ENCODE peak calls at places on chromosomes 1 and 21, in six cellular contexts. R, I, N, H, T and W are unnamed samples.

GRCh38 chr1:111603979-111604378 is 15.6 kb upstream of the RAP1A start:
- DNase-seq in R (no peak), I (no peak), N (no peak), H (no peak), T (no peak), W (no peak)

GRCh38 chr1:207502726-207503125 is 6.8 kb downstream of the CR1 start:
- DNase-seq in R (no peak), I (no peak), N (no peak), H (no peak), T (no peak), W (no peak)

GRCh38 chr1:172820759-172821158 is 161.9 kb downstream of the FASLG start:
- DNase-seq in R (no peak), I (no peak), N (no peak), H (no peak), T (no peak), W (no peak)

GRCh38 chr21:45819478-45820170 is 161.9 kb upstream of the COL6A1 start:
- DNase-seq in R (peak), I (no peak), N (no peak), H (no peak), T (no peak), W (no peak)

GRCh38 chr1:155038602-155039307 is 5.1 kb downstream of the DCST1 start:
- DNase-seq in R (no peak), I (no peak), N (no peak), H (no peak), T (no peak), W (no peak)

GRCh38 chr21:39182016-39182415 is 1.2 kb downstream of the PSMG1 start:
- DNase-seq in R (peak), I (no peak), N (no peak), H (no peak), T (no peak), W (no peak)

GRCh38 chr1:92538413-92539061 is 51.8 kb upstream of the GFI1 start:
- DNase-seq in R (no peak), I (no peak), N (no peak), H (no peak), T (no peak), W (no peak)

GRCh38 chr21:26095131-26095530 is 75.4 kb downstream of the APP start:
- DNase-seq in R (no peak), I (no peak), N (no peak), H (no peak), T (no peak), W (no peak)

GRCh38 chr1:243718893-243719292 is 131.2 kb downstream of the AKT3 start:
- DNase-seq in R (peak), I (no peak), N (no peak), H (no peak), T (no peak), W (no peak)

GRCh38 chr1:183161391-183161790 is 24.7 kb upstream of the LAMC2 start:
- DNase-seq in R (no peak), I (no peak), N (no peak), H (no peak), T (no peak), W (no peak)

GRCh38 chr1:53303651-53304515 is 24.0 kb downstream of the LRP8 start:
- DNase-seq in R (peak), I (no peak), N (no peak), H (no peak), T (no peak), W (no peak)

GRCh38 chr1:36359911-36360310 is 25.8 kb downstream of the STK40 start:
- DNase-seq in R (no peak), I (no peak), N (no peak), H (no peak), T (no peak), W (no peak)

GRCh38 chr1:66778969-66779368 is 22.1 kb downstream of the INSL5 start:
- DNase-seq in R (no peak), I (no peak), N (no peak), H (no peak), T (no peak), W (no peak)

GRCh38 chr1:239123243-239123642 is 263.1 kb upstream of the CHRM3 start:
- DNase-seq in R (no peak), I (no peak), N (no peak), H (no peak), T (no peak), W (no peak)

GRCh38 chr1:162292422-162292849 is 84.2 kb downstream of the SPATA46 start:
- DNase-seq in R (no peak), I (no peak), N (no peak), H (no peak), T (no peak), W (no peak)

GRCh38 chr1:7341145-7341900 is 429.8 kb upstream of the VAMP3 start:
- DNase-seq in R (no peak), I (peak), N (no peak), H (no peak), T (no peak), W (no peak)

GRCh38 chr1:51906306-51907078 is 28.0 kb upstream of the NRDC start:
- DNase-seq in R (peak), I (no peak), N (no peak), H (no peak), T (peak), W (no peak)

GRCh38 chr21:15031790-15032357 is 32.9 kb downstream of the NRIP1 start:
- DNase-seq in R (no peak), I (no peak), N (no peak), H (no peak), T (no peak), W (no peak)

GRCh38 chr1:109391161-109391556 is 6.6 kb downstream of the SORT1 start:
- DNase-seq in R (no peak), I (no peak), N (no peak), H (no peak), T (no peak), W (no peak)

GRCh38 chr21:41800425-41801186 is 33.8 kb upstream of the RIPK4 start:
- DNase-seq in R (no peak), I (peak), N (no peak), H (no peak), T (no peak), W (no peak)

GRCh38 chr1:55154616-55155015 is 60.5 kb downstream of the USP24 start:
- DNase-seq in R (no peak), I (no peak), N (no peak), H (no peak), T (peak), W (no peak)

GRCh38 chr1:12376236-12377064 is 146.6 kb downstream of the VPS13D start:
- DNase-seq in R (no peak), I (no peak), N (peak), H (peak), T (peak), W (no peak)

GRCh38 chr1:118788372-118788955 is 199.7 kb downstream of the TBX15 start:
- DNase-seq in R (no peak), I (peak), N (no peak), H (no peak), T (no peak), W (no peak)

GRCh38 chr1:200363200-200363933 is 46.5 kb downstream of the ZNF281 start:
- DNase-seq in R (no peak), I (no peak), N (peak), H (no peak), T (no peak), W (no peak)

GRCh38 chr21:33908760-33909159 is 6.8 kb downstream of the ATP5PO start:
- DNase-seq in R (no peak), I (no peak), N (no peak), H (no peak), T (no peak), W (no peak)

GRCh38 chr1:198939286-198939685 is 300.4 kb downstream of the PTPRC start:
- DNase-seq in R (no peak), I (no peak), N (no peak), H (no peak), T (no peak), W (no peak)

GRCh38 chr1:58251415-58252073 is 295.0 kb downstream of the OMA1 start:
- DNase-seq in R (peak), I (no peak), N (peak), H (peak), T (no peak), W (peak)

GRCh38 chr1:81920245-81920740 is 119.6 kb downstream of the ADGRL2 start:
- DNase-seq in R (no peak), I (peak), N (no peak), H (no peak), T (no peak), W (peak)

GRCh38 chr1:59020151-59020997 is 236.5 kb upstream of the JUN start:
- DNase-seq in R (no peak), I (no peak), N (peak), H (no peak), T (peak), W (no peak)

GRCh38 chr1:205986291-205986690 is 16.9 kb downstream of the RAB7B start:
- DNase-seq in R (no peak), I (no peak), N (peak), H (no peak), T (no peak), W (no peak)

GRCh38 chr21:41750532-41751151 is 16.2 kb downstream of the RIPK4 start:
- DNase-seq in R (no peak), I (peak), N (no peak), H (no peak), T (no peak), W (no peak)